ENCODE peak calls at places on chromosomes 5 and 9, in four cellular contexts. W is epithelial cell of esophagus, M is HFF-Myc, J is AG04449. X is an unnamed sample.

GRCh38 chr5:127260686-127261085 is 29.9 kb upstream of the MEGF10 start:
- DNase-seq in W (no peak), M (no peak), J (no peak), X (no peak)

GRCh38 chr5:149421834-149422233 is 42.7 kb upstream of the IL17B start:
- DNase-seq in W (peak), M (no peak), J (no peak), X (no peak)

GRCh38 chr5:149338364-149338763 is 6.9 kb upstream of the GRPEL2 start:
- DNase-seq in W (peak), M (no peak), J (no peak), X (no peak)

GRCh38 chr9:36922548-36922947 is 111.5 kb downstream of the PAX5 start:
- DNase-seq in W (peak), M (no peak), J (no peak), X (no peak)

GRCh38 chr5:39423331-39423751 is 1.4 kb downstream of the DAB2 start:
- DNase-seq in W (no peak), M (no peak), J (no peak), X (no peak)

GRCh38 chr5:84647581-84647980 is 262.9 kb upstream of the EDIL3 start:
- DNase-seq in W (no peak), M (no peak), J (no peak), X (no peak)

GRCh38 chr9:132069046-132069898 is 10.4 kb downstream of the MED27 start:
- DNase-seq in W (peak), M (no peak), J (peak), X (no peak)

GRCh38 chr9:124005372-124005771 is 6.2 kb upstream of the LHX2 start:
- DNase-seq in W (no peak), M (no peak), J (no peak), X (no peak)

GRCh38 chr9:124624735-124624992 is 117.5 kb upstream of the NR5A1 start:
- DNase-seq in W (no peak), M (no peak), J (no peak), X (no peak)

GRCh38 chr9:136175745-136176290 is 29.1 kb downstream of the LHX3 start:
- DNase-seq in W (no peak), M (no peak), J (no peak), X (no peak)

GRCh38 chr5:32713396-32714381 is 2.6 kb downstream of the NPR3 start:
- DNase-seq in W (peak), M (no peak), J (no peak), X (no peak)

GRCh38 chr5:53856491-53856890 is 296.1 kb downstream of the NDUFS4 start:
- DNase-seq in W (peak), M (no peak), J (no peak), X (no peak)

GRCh38 chr5:121976979-121977378 is 15.2 kb downstream of the SRFBP1 start:
- DNase-seq in W (peak), M (no peak), J (peak), X (no peak)

GRCh38 chr5:64451551-64451950 is 54.3 kb upstream of the RGS7BP start:
- DNase-seq in W (no peak), M (no peak), J (no peak), X (no peak)

GRCh38 chr5:174919351-174919750 is 195.0 kb downstream of the MSX2 start:
- DNase-seq in W (no peak), M (no peak), J (no peak), X (no peak)

GRCh38 chr5:139711067-139711851 is 63.1 kb downstream of the CXXC5 start:
- DNase-seq in W (peak), M (no peak), J (no peak), X (no peak)

GRCh38 chr5:42949348-42950090 is 90.6 kb downstream of the ANXA2R start:
- DNase-seq in W (peak), M (peak), J (no peak), X (no peak)

GRCh38 chr5:132657676-132658382 is at the start of gene IL13:
- DNase-seq in W (no peak), M (no peak), J (no peak), X (no peak)

GRCh38 chr9:98962181-98962560 is 18.5 kb downstream of the COL15A1 start:
- DNase-seq in W (no peak), M (peak), J (no peak), X (no peak)

GRCh38 chr5:72515211-72515610 is 8.0 kb upstream of the ZNF366 start:
- DNase-seq in W (no peak), M (no peak), J (no peak), X (no peak)

GRCh38 chr9:125387861-125388524 is 126.4 kb downstream of the GAPVD1 start:
- DNase-seq in W (peak), M (no peak), J (no peak), X (no peak)

GRCh38 chr5:7668161-7668560 is 182.8 kb downstream of the CFAP90 start:
- DNase-seq in W (no peak), M (no peak), J (no peak), X (no peak)

GRCh38 chr9:84697494-84698114 is 28.1 kb downstream of the NTRK2 start:
- DNase-seq in W (peak), M (peak), J (no peak), X (no peak)

GRCh38 chr5:180335614-180336233 is 17.4 kb downstream of the GFPT2 start:
- DNase-seq in W (no peak), M (no peak), J (no peak), X (no peak)

GRCh38 chr5:150570333-150570732 is 62.4 kb downstream of the NDST1 start:
- DNase-seq in W (no peak), M (no peak), J (no peak), X (no peak)

GRCh38 chr5:59759600-59760357 is 133.7 kb downstream of the PDE4D start:
- DNase-seq in W (peak), M (no peak), J (no peak), X (no peak)

GRCh38 chr5:91109634-91110033 is 273.5 kb downstream of the ARRDC3 start:
- DNase-seq in W (no peak), M (no peak), J (no peak), X (no peak)

GRCh38 chr9:76877961-76878360 is 28.0 kb downstream of the PRUNE2 start:
- DNase-seq in W (no peak), M (no peak), J (no peak), X (no peak)

GRCh38 chr5:61450880-61451279 is 118.8 kb downstream of the ZSWIM6 start:
- DNase-seq in W (peak), M (peak), J (peak), X (no peak)

GRCh38 chr5:139954462-139954861 is 88.6 kb downstream of the NRG2 start:
- DNase-seq in W (no peak), M (no peak), J (no peak), X (no peak)

GRCh38 chr5:107794731-107795130 is 124.0 kb upstream of the EFNA5 start:
- DNase-seq in W (no peak), M (no peak), J (no peak), X (no peak)

GRCh38 chr9:136239963-136240330 is 5.7 kb downstream of the QSOX2 start:
- DNase-seq in W (no peak), M (no peak), J (no peak), X (no peak)

GRCh38 chr9:136698681-136699246 is 11.5 kb upstream of the AGPAT2 start:
- DNase-seq in W (no peak), M (no peak), J (no peak), X (no peak)

GRCh38 chr9:37910271-37910670 is 6.3 kb upstream of the SLC25A51 start:
- DNase-seq in W (no peak), M (no peak), J (no peak), X (no peak)

GRCh38 chr9:113178087-113178486 is 27.3 kb downstream of the SLC31A2 start:
- DNase-seq in W (no peak), M (no peak), J (no peak), X (no peak)

GRCh38 chr5:74166064-74166463 is 474.5 kb downstream of the ENC1 start:
- DNase-seq in W (no peak), M (no peak), J (no peak), X (no peak)

GRCh38 chr5:74167206-74167929 is 473.2 kb downstream of the ENC1 start:
- DNase-seq in W (peak), M (peak), J (no peak), X (peak)

GRCh38 chr5:74169704-74170103 is 470.8 kb downstream of the ENC1 start:
- DNase-seq in W (no peak), M (no peak), J (no peak), X (no peak)

GRCh38 chr5:74164725-74165226 is 475.8 kb downstream of the ENC1 start:
- DNase-seq in W (no peak), M (no peak), J (no peak), X (no peak)

DNA sequence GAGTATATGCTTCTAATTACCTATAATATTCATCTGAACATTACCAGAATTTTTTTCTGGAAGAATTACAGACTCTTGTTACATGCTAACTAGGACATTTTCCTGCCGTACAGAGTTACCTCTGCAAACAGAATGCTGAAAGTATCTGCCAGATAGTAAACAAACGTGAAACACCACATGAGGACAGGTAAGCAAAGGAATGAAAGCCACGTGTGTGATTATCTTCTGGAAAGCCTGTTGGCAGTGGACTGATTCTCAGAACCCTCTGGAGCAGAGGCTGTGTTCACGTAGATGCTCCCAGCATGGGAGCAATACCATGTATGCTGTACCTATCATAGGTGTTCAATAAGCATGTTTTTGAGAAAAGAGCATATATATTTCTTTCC is 472.6 kb downstream of the ENC1 start:
- DNase-seq in W (no peak), M (no peak), J (no peak), X (no peak)
- H3K4me3 ChIP-seq in W (no peak), M (no peak), J (no peak), X (no peak)

DNA sequence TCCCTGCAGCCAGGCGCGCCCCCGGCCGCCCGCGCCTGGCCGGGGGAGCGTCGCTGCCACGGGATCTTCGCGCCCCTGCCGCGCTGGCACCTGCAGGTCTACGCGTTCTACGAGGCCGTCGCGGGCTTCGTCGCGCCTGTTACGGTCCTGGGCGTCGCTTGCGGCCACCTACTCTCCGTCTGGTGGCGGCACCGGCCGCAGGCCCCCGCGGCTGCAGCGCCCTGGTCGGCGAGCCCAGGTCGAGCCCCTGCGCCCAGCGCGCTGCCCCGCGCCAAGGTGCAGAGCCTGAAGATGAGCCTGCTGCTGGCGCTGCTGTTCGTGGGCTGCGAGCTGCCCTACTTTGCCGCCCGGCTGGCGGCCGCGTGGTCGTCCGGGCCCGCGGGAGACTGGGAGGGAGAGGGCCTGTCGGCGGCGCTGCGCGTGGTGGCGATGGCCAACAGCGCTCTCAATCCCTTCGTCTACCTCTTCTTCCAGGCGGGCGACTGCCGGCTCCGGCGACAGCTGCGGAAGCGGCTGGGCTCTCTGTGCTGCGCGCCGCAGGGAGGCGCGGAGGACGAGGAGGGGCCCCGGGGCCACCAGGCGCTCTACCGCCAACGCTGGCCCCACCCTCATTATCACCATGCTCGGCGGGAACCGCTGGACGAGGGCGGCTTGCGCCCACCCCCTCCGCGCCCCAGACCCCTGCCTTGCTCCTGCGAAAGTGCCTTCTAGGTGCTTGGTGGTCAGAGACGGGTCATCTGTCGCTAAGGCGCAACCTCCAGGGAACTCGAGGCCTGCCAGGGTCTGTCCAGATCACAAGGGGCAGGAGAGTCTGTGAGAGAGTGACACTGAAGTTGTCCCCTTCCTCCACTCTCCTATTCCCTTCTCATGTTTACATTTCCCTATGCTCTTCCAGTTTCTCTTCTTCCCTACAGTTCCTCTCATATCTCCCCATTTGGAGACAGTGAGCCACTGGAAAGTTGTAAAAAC is 1.3 kb downstream of the GPR150 start:
- DNase-seq in W (peak), M (no peak), J (no peak), X (no peak)
- TF ChIP-seq CTCF in W (no peak), M (no peak), J (peak), X (no peak)

GRCh38 chr5:134227259-134227658 is 1.4 kb upstream of the PPP2CA start:
- DNase-seq in W (peak), M (no peak), J (no peak), X (no peak)
- H3K4me3 ChIP-seq in W (peak), M (peak), J (no peak), X (peak)

GRCh38 chr9:133429641-133430161 is 7.5 kb downstream of the ADAMTS13 start:
- DNase-seq in W (peak), M (no peak), J (no peak), X (no peak)

GRCh38 chr9:133430244-133430643 is 8.1 kb downstream of the ADAMTS13 start:
- DNase-seq in W (no peak), M (no peak), J (no peak), X (no peak)

GRCh38 chr9:133429216-133429613 is 7.0 kb downstream of the ADAMTS13 start:
- DNase-seq in W (no peak), M (no peak), J (no peak), X (no peak)

GRCh38 chr9:133436706-133437105 is 14.5 kb downstream of the ADAMTS13 start:
- DNase-seq in W (no peak), M (no peak), J (no peak), X (no peak)

DNA sequence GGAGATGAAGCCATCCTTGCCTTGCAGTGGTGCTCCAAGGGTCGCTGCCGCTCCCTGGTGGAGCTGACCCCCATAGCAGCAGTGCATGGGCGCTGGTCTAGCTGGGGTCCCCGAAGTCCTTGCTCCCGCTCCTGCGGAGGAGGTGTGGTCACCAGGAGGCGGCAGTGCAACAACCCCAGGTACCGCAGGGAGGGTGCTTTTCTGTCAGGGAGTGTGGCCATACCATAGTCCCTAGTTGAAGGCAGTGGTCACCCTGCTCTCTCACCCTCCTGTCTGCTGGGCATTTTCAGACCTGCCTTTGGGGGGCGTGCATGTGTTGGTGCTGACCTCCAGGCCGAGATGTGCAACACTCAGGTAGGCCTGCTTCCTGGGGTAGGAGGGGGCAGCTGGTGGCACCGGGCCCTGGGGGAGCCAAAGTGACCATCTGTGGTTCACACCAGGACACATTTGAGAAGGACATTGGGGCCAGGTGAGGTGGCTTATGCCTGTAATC is 11.2 kb downstream of the ADAMTS13 start:
- DNase-seq in W (no peak), M (no peak), J (no peak), X (no peak)
- TF ChIP-seq CTCF in W (no peak), M (no peak), J (no peak), X (no peak)

GRCh38 chr9:120182011-120182410 is 398.0 kb downstream of the CDK5RAP2 start:
- DNase-seq in W (no peak), M (no peak), J (no peak), X (no peak)

GRCh38 chr9:120184266-120184665 is 395.7 kb downstream of the CDK5RAP2 start:
- DNase-seq in W (no peak), M (no peak), J (no peak), X (no peak)

GRCh38 chr9:120186276-120186675 is 393.7 kb downstream of the CDK5RAP2 start:
- DNase-seq in W (no peak), M (no peak), J (no peak), X (no peak)

GRCh38 chr9:120187758-120188157 is 392.2 kb downstream of the CDK5RAP2 start:
- DNase-seq in W (no peak), M (no peak), J (no peak), X (no peak)

DNA sequence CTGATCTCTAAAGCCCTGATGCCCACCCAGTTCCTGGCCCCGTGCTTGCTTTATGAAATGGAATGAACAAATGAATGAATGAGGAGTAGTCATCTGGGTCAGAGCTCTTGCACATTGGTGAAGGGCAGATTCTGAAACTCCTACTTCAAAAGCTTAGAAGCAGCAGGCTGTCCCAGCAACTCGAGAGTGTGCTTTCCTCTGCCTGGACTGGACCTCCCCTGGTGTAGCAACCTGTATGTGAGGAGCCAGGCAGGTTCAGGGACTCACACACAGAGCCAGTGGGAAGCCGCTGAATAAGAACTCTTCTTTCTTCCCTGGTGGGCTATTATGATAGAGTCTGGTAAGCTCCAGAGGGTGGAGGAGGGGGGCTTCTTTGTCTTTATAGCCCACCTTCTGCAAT is 396.4 kb downstream of the CDK5RAP2 start:
- DNase-seq in W (no peak), M (no peak), J (no peak), X (no peak)
- H3K4me3 ChIP-seq in W (no peak), M (no peak), J (no peak), X (no peak)

X was measured in epithelial cell of proximal tubule.